ENCODE peak calls at places on chromosome 11, in ten cellular contexts. P is OCI-LY7, W is neural crest cell, N is cardiac fibroblast, D is AG04450, H is B cell, L is lower leg skin, I is WTC11, T is brain microvascular endothelial cell, B is lung. E is an unnamed sample.

GRCh38 chr11:5280582-5281102 is 10.9 kb upstream of the HBE1 start:
- DNase-seq in L (no peak), T (peak), I (peak), H (no peak), W (no peak), B (peak), D (peak), P (peak), N (peak), E (no peak)

GRCh38 chr11:59247535-59248227 is 35.0 kb upstream of the MPEG1 start:
- DNase-seq in I (no peak), P (no peak), H (no peak), N (peak), L (no peak), D (no peak), W (no peak), T (no peak), B (peak), E (no peak)

GRCh38 chr11:770642-771616 is 6.4 kb downstream of the GATD1 start:
- DNase-seq in H (no peak), B (no peak), P (no peak), D (no peak), I (peak), L (peak), W (no peak), T (no peak), N (no peak), E (no peak)

GRCh38 chr11:68432874-68433273 is 27.7 kb upstream of the PPP6R3 start:
- DNase-seq in L (no peak), B (no peak), I (no peak), H (no peak), D (no peak), W (no peak), N (no peak), P (no peak), T (no peak), E (no peak)

GRCh38 chr11:47867821-47868220 is 19.7 kb upstream of the NUP160 start:
- DNase-seq in P (no peak), N (peak), D (no peak), H (no peak), B (no peak), L (no peak), T (no peak), W (no peak), I (no peak), E (no peak)

GRCh38 chr11:75371930-75372876 is 20.7 kb upstream of the ARRB1 start:
- DNase-seq in N (peak), D (no peak), W (no peak), I (no peak), P (no peak), T (no peak), H (no peak), L (no peak), B (no peak), E (no peak)

GRCh38 chr11:101456812-101457211 is 127.0 kb downstream of the TRPC6 start:
- DNase-seq in L (no peak), H (peak), T (no peak), D (no peak), B (no peak), N (peak), P (peak), W (no peak), I (no peak), E (no peak)

GRCh38 chr11:112396092-112396491 is 135.4 kb upstream of the PLET1 start:
- DNase-seq in W (no peak), N (no peak), D (no peak), I (no peak), T (no peak), L (no peak), H (no peak), P (no peak), B (no peak), E (no peak)

GRCh38 chr11:111409915-111410314 is 30.8 kb upstream of the POU2AF1 start:
- DNase-seq in H (peak), P (peak), D (no peak), W (no peak), L (peak), T (no peak), B (no peak), I (no peak), N (no peak), E (no peak)

GRCh38 chr11:85318573-85318972 is 308.6 kb downstream of the DLG2 start:
- DNase-seq in P (no peak), N (no peak), B (no peak), H (no peak), W (no peak), L (no peak), D (no peak), T (no peak), I (no peak), E (no peak)

GRCh38 chr11:86442420-86442819 is 67.7 kb downstream of the CCDC81 start:
- DNase-seq in N (peak), L (no peak), B (no peak), W (no peak), P (no peak), I (no peak), D (no peak), H (no peak), T (no peak), E (no peak)

GRCh38 chr11:103581680-103582265 is 454.7 kb upstream of the DDI1 start:
- DNase-seq in L (no peak), T (no peak), I (no peak), B (no peak), W (no peak), D (no peak), H (no peak), P (no peak), N (no peak), E (no peak)

GRCh38 chr11:38710262-38710661 is 2112.2 kb upstream of the RAG2 start:
- DNase-seq in W (no peak), H (no peak), D (no peak), N (no peak), I (no peak), P (no peak), L (no peak), T (no peak), B (no peak), E (no peak)

GRCh38 chr11:34570584-34570983 is 50.3 kb upstream of the EHF start:
- DNase-seq in W (no peak), D (no peak), N (peak), L (no peak), P (no peak), H (no peak), B (no peak), I (no peak), T (no peak), E (no peak)

GRCh38 chr11:75376175-75376574 is 23.1 kb upstream of the RPS3 start:
- DNase-seq in D (no peak), H (no peak), T (no peak), L (no peak), B (no peak), W (no peak), N (no peak), I (peak), P (no peak), E (no peak)

GRCh38 chr11:110409174-110409573 is 20.6 kb upstream of the FDX1 start:
- DNase-seq in B (no peak), D (no peak), H (no peak), N (peak), L (no peak), W (no peak), I (no peak), P (no peak), T (no peak), E (no peak)

GRCh38 chr11:57515332-57516060 is at the start of gene SLC43A1:
- DNase-seq in I (peak), L (peak), B (peak), W (peak), N (peak), D (no peak), P (peak), H (peak), T (peak), E (peak)

GRCh38 chr11:65766535-65766934 is 14.2 kb downstream of the AP5B1 start:
- DNase-seq in T (no peak), P (no peak), W (no peak), N (peak), H (no peak), B (no peak), D (no peak), I (no peak), L (peak), E (no peak)

GRCh38 chr11:115676206-115676605 is 172.0 kb upstream of the CADM1 start:
- DNase-seq in D (no peak), T (no peak), L (peak), W (no peak), H (no peak), N (no peak), P (no peak), I (no peak), B (no peak), E (no peak)

GRCh38 chr11:113372317-113372716 is 15.3 kb upstream of the ANKK1 start:
- DNase-seq in N (no peak), H (no peak), D (no peak), W (no peak), T (no peak), I (no peak), B (no peak), L (no peak), P (no peak), E (no peak)

GRCh38 chr11:71103266-71103665 is 149.1 kb downstream of the SHANK2 start:
- DNase-seq in H (no peak), D (no peak), L (peak), N (no peak), I (no peak), T (no peak), W (no peak), P (no peak), B (no peak), E (no peak)

GRCh38 chr11:17987826-17988225 is 25.0 kb downstream of the SERGEF start:
- DNase-seq in I (no peak), P (no peak), N (no peak), H (no peak), W (no peak), D (no peak), B (no peak), L (no peak), T (no peak), E (no peak)

GRCh38 chr11:25317221-25317620 is 820.4 kb downstream of the LUZP2 start:
- DNase-seq in I (no peak), N (peak), L (no peak), H (no peak), B (no peak), P (no peak), W (no peak), D (no peak), T (no peak), E (no peak)

GRCh38 chr11:5807580-5807979 is 1.1 kb upstream of the OR52N2 start:
- DNase-seq in W (no peak), T (no peak), P (no peak), N (no peak), I (peak), D (no peak), L (no peak), H (no peak), B (no peak), E (no peak)

GRCh38 chr11:111206472-111206871 is 39.1 kb upstream of the POU2AF2 start:
- DNase-seq in W (no peak), N (peak), D (peak), L (no peak), I (no peak), P (no peak), B (no peak), H (no peak), T (peak), E (no peak)

GRCh38 chr11:124823512-124824376 is 23.5 kb upstream of the MSANTD2 start:
- DNase-seq in B (peak), L (no peak), N (no peak), W (no peak), I (no peak), T (no peak), H (no peak), P (no peak), D (no peak), E (no peak)

GRCh38 chr11:3840870-3841425 is at the start of gene RHOG:
- DNase-seq in P (peak), T (no peak), L (peak), B (peak), D (peak), W (peak), H (peak), N (no peak), I (peak), E (peak)

GRCh38 chr11:69497221-69497787 is 15.8 kb downstream of the LINC01488 start:
- DNase-seq in H (no peak), B (peak), L (no peak), I (no peak), N (peak), D (peak), W (peak), T (peak), P (no peak), E (peak)

DNA sequence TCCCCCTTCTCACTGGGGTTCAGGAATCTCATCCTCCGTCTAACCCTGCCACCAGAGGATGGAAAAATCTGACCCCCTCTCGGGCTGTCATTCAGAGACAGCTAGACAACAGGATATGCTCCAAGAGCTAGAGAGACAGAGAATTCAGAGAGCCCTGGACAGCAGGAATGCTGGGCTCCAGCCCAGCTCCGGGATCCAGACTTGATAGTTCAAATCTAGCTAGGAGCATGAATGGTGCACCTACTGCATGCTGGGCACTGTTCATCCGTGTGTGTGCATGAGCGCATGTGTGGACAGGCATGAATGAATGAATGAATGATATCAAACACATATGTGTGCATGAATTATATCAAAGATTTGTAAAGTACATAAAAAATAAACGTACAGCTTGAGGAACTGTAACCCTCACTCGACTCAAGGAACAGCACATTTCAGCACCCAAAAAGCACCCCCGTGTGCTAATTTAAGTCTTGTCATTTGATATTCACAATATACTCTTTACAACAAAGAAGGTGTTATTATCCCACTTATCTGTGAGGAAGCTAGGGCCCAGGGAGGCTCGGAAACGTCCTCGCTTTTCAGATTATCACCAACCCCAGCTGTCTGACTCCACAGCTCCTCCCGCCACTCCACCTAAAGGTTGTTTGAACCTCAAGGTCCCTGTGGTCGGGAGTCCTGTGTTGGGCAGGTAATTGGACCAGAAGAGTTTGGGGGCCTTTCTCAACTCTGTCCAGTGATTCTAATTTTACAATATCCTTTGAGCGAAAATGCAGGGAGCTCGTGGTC is 640 bp upstream of the VSIG10L2 start:
- DNase-seq in P (no peak), N (no peak), H (no peak), I (no peak), D (no peak), L (no peak), T (no peak), B (no peak), W (no peak), E (no peak)
- TF ChIP-seq CTCF in P (no peak), N (no peak), H (no peak), I (no peak), D (no peak), L (no peak), T (no peak), B (no peak), W (no peak), E (no peak)

DNA sequence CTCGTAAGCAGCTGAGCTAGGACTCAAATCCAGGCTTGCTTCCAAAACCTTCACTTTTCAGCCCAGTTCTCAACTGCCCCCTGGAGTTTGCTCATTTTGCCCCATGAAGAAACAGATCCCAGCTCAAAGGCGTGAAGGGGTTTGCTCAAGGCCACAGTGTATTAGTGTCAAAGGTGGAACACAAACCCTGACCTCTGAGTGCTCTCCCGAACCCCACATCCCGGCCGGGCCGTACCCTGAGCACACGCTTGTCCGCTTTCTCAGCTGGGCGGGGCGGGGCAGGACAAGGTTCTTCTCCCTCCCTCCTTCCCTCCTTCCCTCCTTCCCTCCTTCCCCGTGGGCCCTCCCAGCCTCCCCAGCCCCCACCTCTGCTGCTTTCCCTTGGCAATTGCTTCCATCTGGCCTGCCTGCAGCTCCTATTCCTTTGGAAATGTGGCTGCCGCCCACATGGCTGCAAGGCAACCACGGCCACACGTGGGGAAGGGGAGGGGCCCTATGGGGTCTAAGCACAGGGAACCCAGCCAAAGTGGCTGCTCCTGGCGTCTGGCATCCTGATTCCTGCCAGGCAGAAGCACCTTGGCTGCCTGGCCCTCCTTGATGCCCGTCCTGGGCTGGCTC is 4.1 kb downstream of the ST3GAL4 start:
- DNase-seq in L (peak), P (no peak), H (no peak), T (no peak), W (no peak), B (peak), N (peak), D (no peak), I (no peak), E (no peak)
- TF ChIP-seq CTCF in L (no peak), P (no peak), H (no peak), T (peak), W (no peak), B (no peak), N (peak), D (peak), I (no peak), E (no peak)

GRCh38 chr11:64343740-64344133 is 3.7 kb downstream of the CCDC88B start:
- DNase-seq in L (no peak), H (no peak), T (no peak), P (no peak), I (peak), B (no peak), D (no peak), N (peak), W (no peak), E (no peak)
- TF ChIP-seq CTCF in L (no peak), H (no peak), T (peak), P (peak), I (no peak), B (no peak), D (peak), N (peak), W (peak), E (peak)

GRCh38 chr11:73135346-73136284 is 6.5 kb downstream of the FCHSD2 start:
- DNase-seq in B (no peak), N (no peak), I (no peak), T (no peak), H (no peak), W (no peak), P (no peak), D (no peak), L (peak), E (no peak)

GRCh38 chr11:73137942-73138274 is 4.2 kb downstream of the FCHSD2 start:
- DNase-seq in P (no peak), B (no peak), W (no peak), T (no peak), N (no peak), H (no peak), L (no peak), D (no peak), I (no peak), E (no peak)

GRCh38 chr11:73140213-73141030 is 1.7 kb downstream of the FCHSD2 start:
- DNase-seq in W (peak), D (no peak), B (peak), I (peak), T (peak), H (no peak), P (peak), N (peak), L (peak), E (no peak)

GRCh38 chr11:73139476-73140198 is 2.5 kb downstream of the FCHSD2 start:
- DNase-seq in W (no peak), B (no peak), L (no peak), H (no peak), P (no peak), N (peak), D (no peak), T (no peak), I (no peak), E (no peak)

DNA sequence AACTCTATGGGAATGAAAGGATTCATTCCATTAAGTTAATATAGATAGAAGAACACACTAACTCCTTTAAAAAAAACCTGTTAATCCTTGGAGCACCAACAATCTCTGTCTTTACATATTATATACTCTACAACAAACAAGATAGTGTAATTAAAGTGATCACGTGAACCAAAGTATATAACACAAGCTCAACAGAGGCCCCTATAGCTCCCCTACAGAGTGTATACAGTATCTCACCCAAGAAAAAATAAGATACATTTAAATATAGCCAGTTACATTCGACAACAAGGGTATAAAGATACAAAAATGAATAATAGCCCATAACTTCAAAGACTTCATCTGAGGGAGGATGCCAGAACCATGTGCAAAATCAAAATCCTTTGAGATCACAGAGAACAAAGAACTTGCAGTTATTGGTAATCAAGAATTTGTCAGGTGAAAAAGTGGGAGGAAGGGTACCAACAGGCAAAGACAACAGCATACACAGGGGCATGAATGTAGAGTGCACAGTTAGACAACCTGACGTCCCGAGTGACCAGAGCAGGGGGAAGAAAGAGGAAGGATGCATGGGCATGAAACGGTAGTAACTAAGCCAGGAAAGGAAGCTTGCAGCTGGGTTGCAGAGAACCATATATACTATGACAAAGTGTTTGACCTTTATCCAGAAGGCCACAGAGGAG is 4.7 kb downstream of the FCHSD2 start:
- DNase-seq in N (no peak), T (no peak), D (no peak), P (peak), B (no peak), L (peak), H (peak), W (no peak), I (no peak), E (no peak)
- TF ChIP-seq CTCF in N (no peak), T (no peak), D (peak), P (peak), B (no peak), L (no peak), H (peak), W (peak), I (no peak), E (no peak)

DNA sequence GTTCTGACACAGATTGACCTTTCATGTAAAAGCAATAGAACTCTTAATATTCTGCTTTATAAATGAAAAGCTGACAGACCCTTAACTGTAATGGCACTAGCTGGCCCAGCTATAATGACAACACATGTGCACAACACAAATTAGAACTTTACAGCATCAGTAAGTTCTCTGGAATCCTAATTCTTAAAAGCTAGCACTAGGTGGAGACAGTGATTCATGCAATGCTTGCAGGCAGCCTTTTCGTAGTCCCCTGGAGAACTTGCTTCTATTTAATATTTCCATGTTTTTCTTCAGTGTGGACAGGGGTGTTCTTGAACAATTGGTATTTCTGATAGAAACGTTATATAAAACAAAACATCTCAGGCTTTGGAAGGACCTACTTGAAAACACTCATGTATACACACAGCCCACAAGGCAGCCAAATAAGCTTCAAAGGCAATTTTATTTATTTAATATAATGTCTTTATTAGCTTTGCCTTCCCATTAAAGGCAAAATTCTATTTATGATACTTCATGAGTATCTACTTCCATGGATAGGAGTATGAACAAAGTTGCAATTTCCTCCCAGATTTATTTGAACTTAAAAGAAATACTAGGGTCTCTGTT is 374.3 kb upstream of the MPPED2 start:
- DNase-seq in L (no peak), I (no peak), H (no peak), D (no peak), P (peak), B (no peak), T (peak), W (peak), N (peak), E (no peak)
- TF ChIP-seq CTCF in L (no peak), I (no peak), H (no peak), D (peak), P (peak), B (no peak), T (peak), W (peak), N (peak), E (peak)

E was measured in progenitor cell of endocrine pancreas.